ENCODE peak calls at places on chromosome 17, in four cellular contexts. W, R, V and A are unnamed samples.

GRCh38 chr17:3859895-3860294 is 13.8 kb upstream of the NCBP3 start:
- DNase-seq in W (no peak), V (no peak), R (no peak), A (no peak)

GRCh38 chr17:73552300-73553088 is 91.8 kb downstream of the SDK2 start:
- DNase-seq in W (no peak), R (no peak), V (no peak), A (no peak)

GRCh38 chr17:31211352-31212012 is 85.6 kb downstream of the OMG start:
- DNase-seq in R (no peak), V (no peak), W (no peak), A (no peak)

GRCh38 chr17:39196820-39197331 is 593 bp downstream of the CACNB1 start:
- DNase-seq in V (peak; percentile 64), R (peak; percentile 78), W (no peak), A (no peak)

GRCh38 chr17:72977768-72978417 is 114.6 kb downstream of the SLC39A11 start:
- DNase-seq in W (no peak), V (peak; percentile 70), R (no peak), A (no peak)

GRCh38 chr17:58273453-58274104 is 7.2 kb downstream of the MPO start:
- DNase-seq in V (no peak), W (no peak), R (no peak), A (no peak)

GRCh38 chr17:45432405-45433113 is at the start of gene ARHGAP27:
- DNase-seq in R (peak; percentile 85), V (peak; percentile 61), W (peak; percentile 54), A (no peak)

GRCh38 chr17:76193616-76194015 is 46.7 kb downstream of the RNF157 start:
- DNase-seq in V (no peak), R (no peak), W (no peak), A (no peak)

GRCh38 chr17:12865769-12866168 is 76.5 kb downstream of the ARHGAP44 start:
- DNase-seq in V (no peak), R (no peak), W (no peak), A (no peak)

GRCh38 chr17:4490109-4490591 is 8.5 kb upstream of the SPNS2 start:
- DNase-seq in R (no peak), V (peak; percentile 67), W (no peak), A (no peak)

GRCh38 chr17:76351526-76352071 is 2.1 kb downstream of the PRPSAP1 start:
- DNase-seq in V (no peak), R (no peak), W (no peak), A (no peak)

GRCh38 chr17:31061678-31062077 is 33.1 kb upstream of the NF1 start:
- DNase-seq in V (no peak), R (no peak), W (no peak), A (no peak)

GRCh38 chr17:61689610-61690180 is 98.7 kb upstream of the NACA2 start:
- DNase-seq in R (no peak), W (no peak), V (no peak), A (no peak)

GRCh38 chr17:45019177-45019711 is 32.2 kb downstream of the DCAKD start:
- DNase-seq in R (peak; percentile 52), V (peak; percentile 55), W (peak; percentile 61), A (no peak)

GRCh38 chr17:43717913-43718312 is 40.7 kb downstream of the SOST start:
- DNase-seq in W (no peak), V (no peak), R (no peak), A (no peak)

GRCh38 chr17:80968602-80969029 is 23.0 kb upstream of the CHMP6 start:
- DNase-seq in V (no peak), W (no peak), R (no peak), A (no peak)

GRCh38 chr17:30196504-30196903 is 39.0 kb downstream of the SLC6A4 start:
- DNase-seq in R (no peak), W (no peak), V (no peak), A (no peak)

GRCh38 chr17:80813318-80813717 is 178.3 kb upstream of the CHMP6 start:
- DNase-seq in R (no peak), W (no peak), V (no peak), A (no peak)

GRCh38 chr17:4080686-4081085 is 62.1 kb downstream of the ZZEF1 start:
- DNase-seq in R (no peak), W (no peak), V (no peak), A (no peak)

GRCh38 chr17:7633093-7633492 is 3.2 kb downstream of the SHBG start:
- DNase-seq in R (no peak), V (no peak), W (no peak), A (no peak)

GRCh38 chr17:57993471-57994365 is 5.7 kb upstream of the VEZF1 start:
- DNase-seq in W (no peak), R (no peak), V (no peak), A (no peak)

GRCh38 chr17:49525831-49526741 is 31.0 kb downstream of the NGFR start:
- DNase-seq in W (no peak), R (no peak), V (no peak), A (no peak)

GRCh38 chr17:17041018-17041521 is 1.2 kb upstream of the MPRIP start:
- DNase-seq in W (no peak), V (no peak), R (peak; percentile 35), A (peak; percentile 71)

GRCh38 chr17:39380144-39380543 is 21.3 kb downstream of the FBXL20 start:
- DNase-seq in R (no peak), V (no peak), W (no peak), A (no peak)

GRCh38 chr17:1150863-1151685 is 28.7 kb downstream of the ABR start:
- DNase-seq in R (no peak), W (no peak), V (peak; percentile 10), A (no peak)

GRCh38 chr17:1154704-1155103 is 25.1 kb downstream of the ABR start:
- DNase-seq in R (no peak), W (no peak), V (no peak), A (no peak)

GRCh38 chr17:1156864-1157263 is 22.9 kb downstream of the ABR start:
- DNase-seq in R (no peak), V (no peak), W (no peak), A (no peak)

GRCh38 chr17:1149869-1150268 is 29.9 kb downstream of the ABR start:
- DNase-seq in V (no peak), W (no peak), R (no peak), A (no peak)

DNA sequence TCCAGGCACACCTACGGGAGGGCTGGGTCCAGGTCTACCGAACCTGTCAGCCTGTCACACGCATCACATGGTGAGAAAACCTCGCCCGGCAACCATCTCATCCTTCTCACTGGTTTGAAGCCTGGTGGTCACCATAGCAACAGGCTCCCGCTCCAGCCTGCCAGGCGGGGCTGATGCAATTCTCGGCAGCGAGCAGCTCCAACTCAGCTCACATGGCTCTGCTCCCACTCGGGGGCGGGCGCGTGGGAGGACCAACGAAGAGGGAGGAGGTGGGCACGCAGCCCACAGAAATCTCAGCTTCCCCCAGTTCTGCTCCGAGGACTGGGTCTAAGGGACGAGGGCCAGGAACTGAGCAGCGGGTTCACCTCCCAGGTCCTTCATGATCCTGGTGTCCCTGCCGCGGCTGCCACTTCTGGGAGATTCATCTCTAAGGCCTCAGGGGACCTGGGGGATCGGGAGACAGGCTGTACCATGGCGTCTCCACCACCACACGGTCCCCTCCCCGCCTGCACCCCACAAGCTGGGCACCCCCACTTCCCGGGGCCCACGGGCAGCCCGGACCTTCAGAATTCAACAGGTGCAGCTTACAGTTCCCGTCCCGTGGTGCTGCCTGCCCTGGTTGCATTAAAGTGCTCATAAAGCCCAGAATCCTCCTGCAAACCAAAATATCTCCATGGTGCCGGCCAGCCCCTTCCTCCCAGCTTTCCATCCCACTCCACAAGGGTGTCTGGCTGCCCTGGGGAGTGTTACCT is 25.8 kb downstream of the ABR start:
- DNase-seq in W (no peak), R (peak; percentile 61), V (no peak), A (peak; percentile 58)
- H3K4me3 ChIP-seq in W (no peak overlapping the region), R (no peak overlapping the region), V (no peak overlapping the region), A (no peak overlapping the region)

DNA sequence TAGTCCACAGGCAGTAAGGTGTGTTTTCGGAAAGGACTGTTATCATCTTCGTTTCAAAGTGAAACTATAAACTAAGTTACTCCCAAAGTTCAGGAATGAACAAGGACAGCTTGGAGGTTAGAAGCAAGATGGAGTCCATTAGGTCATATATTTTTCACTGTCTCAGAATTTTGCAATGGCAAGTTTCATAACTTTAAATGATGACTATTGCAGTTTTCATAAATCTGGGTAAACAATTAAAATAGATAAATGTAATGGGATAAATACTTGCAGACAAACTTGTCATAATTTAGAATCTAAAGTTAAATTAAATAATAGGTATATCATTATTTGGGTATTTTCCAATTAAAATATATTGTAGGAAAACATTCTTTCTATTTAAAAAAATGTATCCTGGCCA is 14.7 kb upstream of the TRIM25 start:
- DNase-seq in R (no peak), W (no peak), V (no peak), A (no peak)
- H3K9me3 ChIP-seq in R (peaks cover 5% of the 10 kb centered on the region), W (no peaks in the 10 kb centered on the region), V (peaks cover 37% of the 10 kb centered on the region), A (peaks cover 30% of the 10 kb centered on the region)

DNA sequence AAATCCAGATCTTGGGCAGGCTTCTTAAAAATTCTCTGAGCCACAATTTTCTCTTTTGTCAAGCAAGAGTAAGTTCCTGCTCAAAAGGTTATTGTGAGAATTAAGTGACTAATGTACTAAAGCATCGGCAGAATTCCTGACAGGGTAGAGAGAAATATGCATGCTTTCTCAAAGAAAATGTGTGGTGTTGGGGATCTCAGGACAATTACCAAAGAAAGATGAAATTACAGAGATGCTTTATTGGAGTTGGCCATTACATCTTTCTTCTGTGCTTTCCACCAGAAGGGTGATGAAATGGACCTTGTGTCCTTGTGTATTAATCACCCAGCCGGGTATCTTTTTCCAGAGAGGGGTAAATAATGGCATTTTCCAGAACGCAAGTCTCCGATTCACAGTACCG is 1.7 kb upstream of the USP43 start:
- DNase-seq in W (no peak), V (no peak), R (no peak), A (no peak)
- H3K4me3 ChIP-seq in W (no peak overlapping the region), V (no peak overlapping the region), R (no peak overlapping the region), A (no peak overlapping the region)

GRCh38 chr17:8925808-8926207 is 39.7 kb downstream of the PIK3R5 start:
- DNase-seq in W (no peak), R (no peak), V (no peak), A (no peak)

GRCh38 chr17:8923762-8924161 is 41.7 kb downstream of the PIK3R5 start:
- DNase-seq in R (no peak), V (no peak), W (no peak), A (no peak)

GRCh38 chr17:8924595-8924994 is 40.9 kb downstream of the PIK3R5 start:
- DNase-seq in R (no peak), W (no peak), V (no peak), A (no peak)

GRCh38 chr17:8922923-8923322 is 42.6 kb downstream of the PIK3R5 start:
- DNase-seq in R (no peak), V (no peak), W (no peak), A (no peak)

GRCh38 chr17:8925141-8925540 is 40.4 kb downstream of the PIK3R5 start:
- DNase-seq in R (no peak), V (no peak), W (no peak), A (no peak)
- H3K9me3 ChIP-seq in R (peaks cover 15% of the 10 kb centered on the region), V (no peaks in the 10 kb centered on the region), W (peaks cover 30% of the 10 kb centered on the region), A (peaks cover 5% of the 10 kb centered on the region)

GRCh38 chr17:79534111-79534510 is 76.7 kb downstream of the RBFOX3 start:
- DNase-seq in V (no peak), W (no peak), R (no peak), A (no peak)

GRCh38 chr17:79536212-79536840 is 74.5 kb downstream of the RBFOX3 start:
- DNase-seq in W (no peak), R (peak; percentile 28), V (no peak), A (no peak)

GRCh38 chr17:79537061-79537460 is 73.8 kb downstream of the RBFOX3 start:
- DNase-seq in W (no peak), R (peak; percentile 13), V (no peak), A (no peak)

GRCh38 chr17:79534851-79535727 is 75.8 kb downstream of the RBFOX3 start:
- DNase-seq in W (no peak), R (peak; percentile 19), V (no peak), A (no peak)

GRCh38 chr17:79535728-79536025 is 75.2 kb downstream of the RBFOX3 start:
- DNase-seq in W (no peak), R (peak; percentile 20), V (no peak), A (no peak)
- H3K4me3 ChIP-seq in W (no peak overlapping the region), R (no peak overlapping the region), V (no peak overlapping the region), A (no peak overlapping the region)